ENCODE peak calls at places on chromosomes 7 and 10, in eight cellular contexts. D is spleen; O is naive thymus-derived CD8-positive, alpha-beta T cell; R is RPMI7951; H is HFFc6; Q is amygdala; J is NCI-H2081; X is NCI-H1092 treated with DMSO at 0.1 percent for 48 hours. G is an unnamed sample.

GRCh38 chr7:27193335-27194001 is 6.4 kb downstream of the HOXA13 start:
- DNase-seq in D (peak; percentile 34), O (no peak), R (no peak), H (no peak), Q (no peak), J (no peak), X (no peak), G (no peak)

GRCh38 chr7:132560825-132561529 is 15.3 kb downstream of the PLXNA4 start:
- DNase-seq in D (no peak), O (no peak), R (no peak), H (no peak), Q (no peak), J (no peak), X (no peak), G (no peak)

GRCh38 chr7:133358728-133359127 is 105.8 kb downstream of the EXOC4 start:
- DNase-seq in D (no peak), O (no peak), R (peak; percentile 4), H (no peak), Q (no peak), J (no peak), X (no peak), G (no peak)

GRCh38 chr7:5296627-5297226 is 14.0 kb downstream of the SLC29A4 start:
- DNase-seq in D (peak; percentile 83), O (peak; percentile 57), R (peak; percentile 44), H (no peak), Q (no peak), J (no peak), X (no peak), G (no peak)

GRCh38 chr7:121016976-121017375 is 28.5 kb downstream of the CPED1 start:
- DNase-seq in D (no peak), O (no peak), R (peak; percentile 38), H (peak; percentile 62), Q (no peak), J (no peak), X (no peak), G (no peak)

GRCh38 chr10:79904671-79905321 is 44.1 kb downstream of the SFTPD start:
- DNase-seq in D (peak; percentile 87), O (peak; percentile 11), R (peak; percentile 70), H (peak; percentile 67), Q (no peak), J (peak; percentile 62), X (peak; percentile 47), G (peak; percentile 58)

GRCh38 chr7:114082934-114083647 is 164.3 kb upstream of the PPP1R3A start:
- DNase-seq in D (peak; percentile 72), O (no peak), R (no peak), H (no peak), Q (no peak), J (peak; percentile 33), X (no peak), G (no peak)

GRCh38 chr10:72272689-72273409 is 875 bp upstream of the DDIT4 start:
- DNase-seq in D (peak; percentile 96), O (no peak), R (peak; percentile 91), H (peak; percentile 91), Q (peak; percentile 76), J (peak; percentile 78), X (peak; percentile 68), G (no peak)

GRCh38 chr10:70343312-70343711 is 39.1 kb downstream of the LRRC20 start:
- DNase-seq in D (peak; percentile 36), O (no peak), R (no peak), H (no peak), Q (no peak), J (no peak), X (no peak), G (no peak)

GRCh38 chr10:77286851-77287250 is 350.8 kb downstream of the KCNMA1 start:
- DNase-seq in D (no peak), O (no peak), R (no peak), H (no peak), Q (no peak), J (peak; percentile 90), X (peak; percentile 67), G (no peak)

GRCh38 chr7:13540429-13540828 is 449.0 kb downstream of the ETV1 start:
- DNase-seq in D (no peak), O (no peak), R (peak; percentile 45), H (no peak), Q (no peak), J (no peak), X (no peak), G (no peak)

GRCh38 chr7:111841596-111842209 is 279.4 kb upstream of the IMMP2L start:
- DNase-seq in D (no peak), O (no peak), R (no peak), H (peak; percentile 14), Q (no peak), J (no peak), X (no peak), G (no peak)

GRCh38 chr7:155375337-155376277 is 77.9 kb downstream of the INSIG1 start:
- DNase-seq in D (no peak), O (no peak), R (peak; percentile 45), H (no peak), Q (no peak), J (peak; percentile 26), X (no peak), G (no peak)

GRCh38 chr7:74371381-74372059 is 82.2 kb upstream of the GTF2IRD1 start:
- DNase-seq in D (no peak), O (no peak), R (no peak), H (no peak), Q (no peak), J (peak; percentile 81), X (no peak), G (no peak)

GRCh38 chr10:3689871-3690510 is 95.0 kb downstream of the KLF6 start:
- DNase-seq in D (no peak), O (no peak), R (no peak), H (no peak), Q (no peak), J (no peak), X (no peak), G (no peak)

GRCh38 chr10:121332353-121332752 is 265.9 kb downstream of the FGFR2 start:
- DNase-seq in D (no peak), O (no peak), R (no peak), H (no peak), Q (no peak), J (no peak), X (no peak), G (no peak)

GRCh38 chr10:36725581-36726520 is 399.5 kb upstream of the ANKRD30A start:
- DNase-seq in D (peak; percentile 31), O (no peak), R (peak; percentile 100), H (peak; percentile 4), Q (peak; percentile 25), J (peak; percentile 81), X (peak; percentile 81), G (peak; percentile 72)

GRCh38 chr7:42574693-42575084 is 337.2 kb downstream of the C7orf25 start:
- DNase-seq in D (no peak), O (no peak), R (peak; percentile 21), H (no peak), Q (no peak), J (no peak), X (no peak), G (no peak)

GRCh38 chr7:18037609-18038008 is 10.0 kb upstream of the PRPS1L1 start:
- DNase-seq in D (no peak), O (no peak), R (peak; percentile 37), H (no peak), Q (no peak), J (no peak), X (no peak), G (no peak)